ENCODE peak calls at places on chromosomes 4 and X, in ten cellular contexts. C is upper lobe of right lung; R is memory B cell; H is left lung; V is effector memory CD8-positive, alpha-beta T cell; Y is Right ventricle myocardium inferior; S is A549; O is aorta; D is stimulated activated naive CD8-positive, alpha-beta T cell treated with anti-CD3 and anti-CD28 coated beads, Interleukin-15, Interleukin-2, amounts not matched to agents 100 U/mL and 50 U/mL, for 24 hours; K is Right ventricle myocardium superior. M is an unnamed sample.
A peak's percentile ranks its signal among the peaks of the same experiment; 100 is the strongest.

GRCh38 chrX:124239324-124239723 is 93.1 kb upstream of the TEX13D start:
- ATAC-seq in Y (no peak), D (peak; percentile 38), S (no peak), H (no peak), V (peak; percentile 59), R (no peak), K (no peak), C (no peak), O (no peak), M (no peak)

GRCh38 chr4:119549639-119550038 is 79.0 kb downstream of the PDE5A start:
- ATAC-seq in H (no peak), R (no peak), Y (no peak), D (no peak), V (no peak), S (no peak), O (no peak), K (peak; percentile 20), C (no peak), M (no peak)

GRCh38 chr4:161522031-161522430 is 641.8 kb downstream of the FSTL5 start:
- ATAC-seq in O (no peak), R (no peak), H (no peak), S (no peak), K (peak; percentile 73), Y (peak; percentile 76), D (no peak), V (no peak), C (no peak), M (no peak)

GRCh38 chr4:163107754-163108153 is 58.9 kb downstream of the NAF1 start:
- ATAC-seq in V (no peak), D (no peak), R (no peak), K (no peak), C (no peak), S (no peak), Y (no peak), H (peak; percentile 41), O (no peak), M (no peak)

GRCh38 chr4:68176500-68176899 is 46.8 kb upstream of the TMPRSS11F start:
- ATAC-seq in K (no peak), C (no peak), V (no peak), H (no peak), R (no peak), D (no peak), O (no peak), Y (no peak), S (no peak), M (no peak)

GRCh38 chr4:51907001-51907669 is 64.2 kb downstream of the DCUN1D4 start:
- ATAC-seq in H (no peak), D (no peak), O (no peak), K (no peak), S (no peak), R (no peak), C (no peak), Y (no peak), V (no peak), M (no peak)

GRCh38 chr4:185548587-185548986 is 13.3 kb upstream of the PDLIM3 start:
- ATAC-seq in O (no peak), V (no peak), D (no peak), K (no peak), C (no peak), Y (no peak), H (no peak), R (no peak), S (no peak), M (no peak)

GRCh38 chr4:112279882-112280315 is 5.8 kb downstream of the TIFA start:
- ATAC-seq in C (peak; percentile 53), H (peak; percentile 50), Y (peak; percentile 63), D (no peak), S (no peak), R (no peak), K (peak; percentile 61), O (no peak), V (no peak), M (no peak)

GRCh38 chrX:75229774-75230173 is 44.1 kb upstream of the UPRT start:
- ATAC-seq in Y (no peak), H (no peak), V (no peak), O (no peak), S (no peak), K (no peak), D (no peak), R (no peak), C (no peak), M (no peak)

GRCh38 chrX:71666240-71667223 is 814 bp upstream of the LOC101059915 start:
- ATAC-seq in R (no peak), D (no peak), K (no peak), V (no peak), Y (no peak), C (no peak), O (no peak), S (no peak), H (no peak), M (no peak)

GRCh38 chr4:135485371-135485770 is 1283.8 kb upstream of the PABPC4L start:
- ATAC-seq in S (no peak), K (no peak), O (no peak), R (no peak), Y (no peak), H (no peak), C (no peak), D (no peak), V (no peak), M (no peak)

GRCh38 chrX:17655232-17656034 is 81.9 kb upstream of the SCML1 start:
- ATAC-seq in H (peak; percentile 41), V (peak; percentile 27), R (no peak), O (peak; percentile 26), D (no peak), C (no peak), Y (peak; percentile 62), K (peak; percentile 79), S (no peak), M (peak; percentile 13)

GRCh38 chrX:106401965-106402559 is 209.7 kb upstream of the RADX start:
- ATAC-seq in D (no peak), H (peak; percentile 64), C (no peak), Y (no peak), O (no peak), V (no peak), K (no peak), S (no peak), R (no peak), M (no peak)

GRCh38 chr4:93646225-93646930 is 182.2 kb upstream of the ATOH1 start:
- ATAC-seq in K (no peak), V (no peak), D (no peak), O (no peak), S (no peak), C (no peak), R (no peak), H (no peak), Y (no peak), M (no peak)

GRCh38 chr4:76756416-76756815 is 141.5 kb downstream of the SOWAHB start:
- ATAC-seq in D (no peak), V (no peak), H (no peak), O (no peak), S (no peak), C (no peak), Y (no peak), K (no peak), R (no peak), M (no peak)

GRCh38 chr4:109375778-109376414 is 57.7 kb upstream of the SEC24B start:
- ATAC-seq in R (no peak), C (peak; percentile 78), H (peak; percentile 93), K (no peak), S (no peak), Y (no peak), V (no peak), D (no peak), O (no peak), M (no peak)

GRCh38 chrX:13898603-13899002 is 81.7 kb upstream of the GPM6B start:
- ATAC-seq in S (no peak), R (no peak), C (no peak), H (no peak), Y (no peak), K (no peak), D (no peak), V (no peak), O (no peak), M (no peak)

GRCh38 chr4:119781044-119781443 is 152.4 kb upstream of the PDE5A start:
- ATAC-seq in R (no peak), Y (no peak), D (no peak), C (no peak), O (no peak), H (no peak), K (no peak), V (no peak), S (no peak), M (no peak)

GRCh38 chrX:109390556-109390955 is 91.3 kb downstream of the GUCY2F start:
- ATAC-seq in H (no peak), S (no peak), O (no peak), V (no peak), K (no peak), Y (no peak), D (no peak), R (no peak), C (no peak), M (no peak)

GRCh38 chrX:2955838-2956237 is 26.7 kb upstream of the ARSD start:
- ATAC-seq in H (no peak), D (no peak), R (no peak), C (no peak), O (no peak), V (no peak), Y (no peak), K (no peak), S (no peak), M (no peak)

GRCh38 chr4:88674565-88674964 is 23.1 kb downstream of the NAP1L5 start:
- ATAC-seq in Y (no peak), D (no peak), V (no peak), K (no peak), R (no peak), H (no peak), S (no peak), O (no peak), C (no peak), M (no peak)

GRCh38 chrX:2504706-2505332 is 4.0 kb upstream of the DHRSX start:
- ATAC-seq in Y (no peak), H (no peak), V (no peak), O (no peak), C (no peak), R (no peak), S (no peak), D (no peak), K (no peak), M (no peak)

GRCh38 chr4:112637552-112637866 is 566 bp downstream of the LARP7 start:
- ATAC-seq in O (peak; percentile 1), D (no peak), K (peak; percentile 1), Y (no peak), C (no peak), H (peak; percentile 1), R (no peak), S (peak; percentile 37), V (peak; percentile 6), M (no peak)

GRCh38 chr4:48300004-48300403 is 30.4 kb upstream of the TEC start:
- ATAC-seq in Y (no peak), O (no peak), V (no peak), R (no peak), C (no peak), K (no peak), D (no peak), S (no peak), H (no peak), M (no peak)

GRCh38 chrX:2499507-2499906 is 1.3 kb downstream of the DHRSX start:
- ATAC-seq in V (no peak), Y (no peak), S (no peak), D (no peak), O (no peak), C (no peak), H (no peak), K (no peak), R (no peak), M (no peak)

GRCh38 chrX:41457618-41458192 is 10.6 kb downstream of the NYX start:
- ATAC-seq in D (no peak), V (peak; percentile 63), Y (no peak), S (no peak), C (no peak), R (peak; percentile 77), H (no peak), O (no peak), K (no peak), M (no peak)

GRCh38 chr4:18815081-18815778 is 793.7 kb upstream of the LCORL start:
- ATAC-seq in H (no peak), V (no peak), R (no peak), O (no peak), D (no peak), S (no peak), K (no peak), Y (no peak), C (no peak), M (no peak)

GRCh38 chrX:48466696-48467095 is 3.4 kb downstream of the SLC38A5 start:
- ATAC-seq in V (no peak), H (no peak), C (no peak), O (no peak), S (no peak), D (no peak), R (peak; percentile 26), Y (no peak), K (no peak), M (no peak)